ENCODE peak calls at places on chromosomes 12 and 14, in eight cellular contexts. One of them, this sample, is unnamed.

GRCh38 chr14:58066115-58066514 is 85.9 kb downstream of the ARMH4 start:
- DNase-seq in endothelial cell: no peak
- DNase-seq in foreskin melanocyte: no peak
- DNase-seq in AG10803: no peak
- DNase-seq in SK-N-SH: no peak
- DNase-seq in activated B cell treated with CpG ODN at 0.5 μM for 24 hours: no peak
- DNase-seq in frontal cortex: no peak
- DNase-seq in Karpas-422: no peak
- DNase-seq in this sample: no peak

GRCh38 chr12:68011882-68012207 is 22.6 kb downstream of the IFNG-AS1 start:
- DNase-seq in endothelial cell: no peak
- DNase-seq in foreskin melanocyte: no peak
- DNase-seq in AG10803: peak
- DNase-seq in SK-N-SH: no peak
- DNase-seq in activated B cell treated with CpG ODN at 0.5 μM for 24 hours: no peak
- DNase-seq in frontal cortex: no peak
- DNase-seq in Karpas-422: no peak
- DNase-seq in this sample: no peak

GRCh38 chr12:78871566-78871965 is 7.0 kb downstream of the SYT1 start:
- DNase-seq in endothelial cell: no peak
- DNase-seq in foreskin melanocyte: no peak
- DNase-seq in AG10803: no peak
- DNase-seq in SK-N-SH: no peak
- DNase-seq in activated B cell treated with CpG ODN at 0.5 μM for 24 hours: no peak
- DNase-seq in frontal cortex: no peak
- DNase-seq in Karpas-422: no peak
- DNase-seq in this sample: no peak

GRCh38 chr14:106491851-106492250 is 965.5 kb downstream of the TMEM121 start:
- DNase-seq in endothelial cell: no peak
- DNase-seq in foreskin melanocyte: no peak
- DNase-seq in AG10803: no peak
- DNase-seq in SK-N-SH: no peak
- DNase-seq in activated B cell treated with CpG ODN at 0.5 μM for 24 hours: no peak
- DNase-seq in frontal cortex: no peak
- DNase-seq in Karpas-422: peak
- DNase-seq in this sample: peak

GRCh38 chr14:20469890-20470858 is 968 bp downstream of the PNP start:
- DNase-seq in endothelial cell: peak
- DNase-seq in foreskin melanocyte: peak
- DNase-seq in AG10803: peak
- DNase-seq in SK-N-SH: peak
- DNase-seq in activated B cell treated with CpG ODN at 0.5 μM for 24 hours: peak
- DNase-seq in frontal cortex: no peak
- DNase-seq in Karpas-422: peak
- DNase-seq in this sample: peak

GRCh38 chr14:49857427-49858003 is 4.9 kb upstream of the NEMF start:
- DNase-seq in endothelial cell: no peak
- DNase-seq in foreskin melanocyte: peak
- DNase-seq in AG10803: peak
- DNase-seq in SK-N-SH: no peak
- DNase-seq in activated B cell treated with CpG ODN at 0.5 μM for 24 hours: no peak
- DNase-seq in frontal cortex: no peak
- DNase-seq in Karpas-422: peak
- DNase-seq in this sample: no peak

GRCh38 chr14:66070542-66071319 is 415.4 kb upstream of the CCDC196 start:
- DNase-seq in endothelial cell: peak
- DNase-seq in foreskin melanocyte: peak
- DNase-seq in AG10803: no peak
- DNase-seq in SK-N-SH: peak
- DNase-seq in activated B cell treated with CpG ODN at 0.5 μM for 24 hours: peak
- DNase-seq in frontal cortex: peak
- DNase-seq in Karpas-422: peak
- DNase-seq in this sample: peak

GRCh38 chr14:31257244-31257553 is 49.6 kb upstream of the HECTD1 start:
- DNase-seq in endothelial cell: no peak
- DNase-seq in foreskin melanocyte: no peak
- DNase-seq in AG10803: no peak
- DNase-seq in SK-N-SH: no peak
- DNase-seq in activated B cell treated with CpG ODN at 0.5 μM for 24 hours: no peak
- DNase-seq in frontal cortex: no peak
- DNase-seq in Karpas-422: no peak
- DNase-seq in this sample: no peak

GRCh38 chr14:70884595-70885342 is 22.5 kb upstream of the PCNX1 start:
- DNase-seq in endothelial cell: no peak
- DNase-seq in foreskin melanocyte: no peak
- DNase-seq in AG10803: no peak
- DNase-seq in SK-N-SH: no peak
- DNase-seq in activated B cell treated with CpG ODN at 0.5 μM for 24 hours: no peak
- DNase-seq in frontal cortex: no peak
- DNase-seq in Karpas-422: no peak
- DNase-seq in this sample: no peak

GRCh38 chr14:42057176-42057575 is 450.5 kb downstream of the LRFN5 start:
- DNase-seq in endothelial cell: no peak
- DNase-seq in foreskin melanocyte: no peak
- DNase-seq in AG10803: no peak
- DNase-seq in SK-N-SH: no peak
- DNase-seq in activated B cell treated with CpG ODN at 0.5 μM for 24 hours: no peak
- DNase-seq in frontal cortex: no peak
- DNase-seq in Karpas-422: no peak
- DNase-seq in this sample: no peak

GRCh38 chr12:666766-667308 is 3.6 kb upstream of the NINJ2 start:
- DNase-seq in endothelial cell: no peak
- DNase-seq in foreskin melanocyte: no peak
- DNase-seq in AG10803: peak
- DNase-seq in SK-N-SH: no peak
- DNase-seq in activated B cell treated with CpG ODN at 0.5 μM for 24 hours: no peak
- DNase-seq in frontal cortex: no peak
- DNase-seq in Karpas-422: peak
- DNase-seq in this sample: no peak

GRCh38 chr12:107660230-107660629 is 25.4 kb upstream of the PWP1 start:
- DNase-seq in endothelial cell: no peak
- DNase-seq in foreskin melanocyte: no peak
- DNase-seq in AG10803: no peak
- DNase-seq in SK-N-SH: no peak
- DNase-seq in activated B cell treated with CpG ODN at 0.5 μM for 24 hours: no peak
- DNase-seq in frontal cortex: no peak
- DNase-seq in Karpas-422: no peak
- DNase-seq in this sample: no peak

GRCh38 chr12:123787466-123787865 is 25.4 kb downstream of the DNAH10 start:
- DNase-seq in endothelial cell: no peak
- DNase-seq in foreskin melanocyte: no peak
- DNase-seq in AG10803: no peak
- DNase-seq in SK-N-SH: no peak
- DNase-seq in activated B cell treated with CpG ODN at 0.5 μM for 24 hours: no peak
- DNase-seq in frontal cortex: no peak
- DNase-seq in Karpas-422: no peak
- DNase-seq in this sample: no peak

GRCh38 chr12:105706321-105706972 is 376.0 kb downstream of the C12orf75 start:
- DNase-seq in endothelial cell: no peak
- DNase-seq in foreskin melanocyte: no peak
- DNase-seq in AG10803: peak
- DNase-seq in SK-N-SH: no peak
- DNase-seq in activated B cell treated with CpG ODN at 0.5 μM for 24 hours: no peak
- DNase-seq in frontal cortex: no peak
- DNase-seq in Karpas-422: no peak
- DNase-seq in this sample: peak

GRCh38 chr12:2501464-2502181 is 293.1 kb upstream of the FKBP4 start:
- DNase-seq in endothelial cell: peak
- DNase-seq in foreskin melanocyte: no peak
- DNase-seq in AG10803: no peak
- DNase-seq in SK-N-SH: no peak
- DNase-seq in activated B cell treated with CpG ODN at 0.5 μM for 24 hours: no peak
- DNase-seq in frontal cortex: no peak
- DNase-seq in Karpas-422: no peak
- DNase-seq in this sample: no peak

GRCh38 chr12:65171870-65172269 is 2.5 kb downstream of the LEMD3 start:
- DNase-seq in endothelial cell: no peak
- DNase-seq in foreskin melanocyte: no peak
- DNase-seq in AG10803: no peak
- DNase-seq in SK-N-SH: no peak
- DNase-seq in activated B cell treated with CpG ODN at 0.5 μM for 24 hours: no peak
- DNase-seq in frontal cortex: no peak
- DNase-seq in Karpas-422: peak
- DNase-seq in this sample: no peak

GRCh38 chr12:113385282-113385882 is 18.3 kb downstream of the SDS start:
- DNase-seq in endothelial cell: no peak
- DNase-seq in foreskin melanocyte: no peak
- DNase-seq in AG10803: no peak
- DNase-seq in SK-N-SH: no peak
- DNase-seq in activated B cell treated with CpG ODN at 0.5 μM for 24 hours: no peak
- DNase-seq in frontal cortex: no peak
- DNase-seq in Karpas-422: no peak
- DNase-seq in this sample: no peak

GRCh38 chr14:31926123-31926522 is 151.0 kb upstream of the ARHGAP5 start:
- DNase-seq in endothelial cell: no peak
- DNase-seq in foreskin melanocyte: peak
- DNase-seq in AG10803: peak
- DNase-seq in SK-N-SH: peak
- DNase-seq in activated B cell treated with CpG ODN at 0.5 μM for 24 hours: no peak
- DNase-seq in frontal cortex: no peak
- DNase-seq in Karpas-422: peak
- DNase-seq in this sample: no peak

GRCh38 chr12:80232873-80233272 is 133.5 kb downstream of the OTOGL start:
- DNase-seq in endothelial cell: no peak
- DNase-seq in foreskin melanocyte: no peak
- DNase-seq in AG10803: no peak
- DNase-seq in SK-N-SH: no peak
- DNase-seq in activated B cell treated with CpG ODN at 0.5 μM for 24 hours: no peak
- DNase-seq in frontal cortex: no peak
- DNase-seq in Karpas-422: no peak
- DNase-seq in this sample: no peak

GRCh38 chr12:15163577-15163976 is 57.6 kb downstream of the RERG start:
- DNase-seq in endothelial cell: no peak
- DNase-seq in foreskin melanocyte: no peak
- DNase-seq in AG10803: no peak
- DNase-seq in SK-N-SH: no peak
- DNase-seq in activated B cell treated with CpG ODN at 0.5 μM for 24 hours: no peak
- DNase-seq in frontal cortex: no peak
- DNase-seq in Karpas-422: no peak
- DNase-seq in this sample: no peak

GRCh38 chr12:6435941-6436715 is 8.6 kb upstream of the CD27 start:
- DNase-seq in endothelial cell: no peak
- DNase-seq in foreskin melanocyte: no peak
- DNase-seq in AG10803: no peak
- DNase-seq in SK-N-SH: no peak
- DNase-seq in activated B cell treated with CpG ODN at 0.5 μM for 24 hours: no peak
- DNase-seq in frontal cortex: no peak
- DNase-seq in Karpas-422: no peak
- DNase-seq in this sample: no peak

GRCh38 chr12:27970391-27970980 is 2.0 kb downstream of the PTHLH start:
- DNase-seq in endothelial cell: peak
- DNase-seq in foreskin melanocyte: no peak
- DNase-seq in AG10803: peak
- DNase-seq in SK-N-SH: peak
- DNase-seq in activated B cell treated with CpG ODN at 0.5 μM for 24 hours: no peak
- DNase-seq in frontal cortex: peak
- DNase-seq in Karpas-422: no peak
- DNase-seq in this sample: peak

GRCh38 chr12:93502802-93503623 is 35.7 kb downstream of the MRPL42 start:
- DNase-seq in endothelial cell: peak
- DNase-seq in foreskin melanocyte: peak
- DNase-seq in AG10803: peak
- DNase-seq in SK-N-SH: peak
- DNase-seq in activated B cell treated with CpG ODN at 0.5 μM for 24 hours: no peak
- DNase-seq in frontal cortex: no peak
- DNase-seq in Karpas-422: peak
- DNase-seq in this sample: peak

GRCh38 chr12:82687020-82687951 is 580 bp downstream of the TMTC2 start:
- DNase-seq in endothelial cell: peak
- DNase-seq in foreskin melanocyte: no peak
- DNase-seq in AG10803: peak
- DNase-seq in SK-N-SH: no peak
- DNase-seq in activated B cell treated with CpG ODN at 0.5 μM for 24 hours: peak
- DNase-seq in frontal cortex: no peak
- DNase-seq in Karpas-422: peak
- DNase-seq in this sample: peak

GRCh38 chr12:97989366-97989940 is 525.9 kb upstream of the TMPO start:
- DNase-seq in endothelial cell: no peak
- DNase-seq in foreskin melanocyte: no peak
- DNase-seq in AG10803: no peak
- DNase-seq in SK-N-SH: no peak
- DNase-seq in activated B cell treated with CpG ODN at 0.5 μM for 24 hours: no peak
- DNase-seq in frontal cortex: no peak
- DNase-seq in Karpas-422: no peak
- DNase-seq in this sample: no peak

GRCh38 chr12:75528692-75529091 is 17.3 kb upstream of the KRR1 start:
- DNase-seq in endothelial cell: no peak
- DNase-seq in foreskin melanocyte: no peak
- DNase-seq in AG10803: no peak
- DNase-seq in SK-N-SH: no peak
- DNase-seq in activated B cell treated with CpG ODN at 0.5 μM for 24 hours: no peak
- DNase-seq in frontal cortex: no peak
- DNase-seq in Karpas-422: no peak
- DNase-seq in this sample: no peak